ENCODE peak calls at places on chromosomes 6 and 20, in five cellular contexts. V is mucosa of descending colon, J is fibroblast of lung, R is prostate gland, A is fibroblast of mammary gland. P is an unnamed sample.

GRCh38 chr6:112680076-112680475 is 332.9 kb downstream of the RFPL4B start:
- DNase-seq in R (no peak), V (no peak), J (peak), A (no peak), P (no peak)

GRCh38 chr6:143999406-143999805 is 8.7 kb downstream of the PLAGL1 start:
- DNase-seq in V (no peak), J (peak), R (no peak), A (peak), P (no peak)

GRCh38 chr6:90362273-90362672 is 65.6 kb upstream of the BACH2 start:
- DNase-seq in A (peak), V (no peak), J (peak), R (no peak), P (no peak)

GRCh38 chr6:159797554-159797953 is 2.5 kb upstream of the PNLDC1 start:
- DNase-seq in J (no peak), A (no peak), V (no peak), R (no peak), P (no peak)

GRCh38 chr6:170096803-170097504 is 193.9 kb downstream of the DLL1 start:
- DNase-seq in A (no peak), J (no peak), R (no peak), V (no peak), P (no peak)

GRCh38 chr6:41470341-41471063 is 75.7 kb upstream of the FOXP4 start:
- DNase-seq in J (peak), R (no peak), A (peak), V (no peak), P (no peak)

GRCh38 chr20:63060057-63060991 is 53.6 kb upstream of the BHLHE23 start:
- DNase-seq in J (peak), A (peak), V (no peak), R (no peak), P (no peak)

GRCh38 chr6:83352413-83352812 is 78.4 kb downstream of the ME1 start:
- DNase-seq in V (no peak), R (no peak), J (peak), A (peak), P (no peak)

GRCh38 chr6:86916393-86916792 is 20.9 kb upstream of the HTR1E start:
- DNase-seq in A (no peak), V (no peak), R (no peak), J (no peak), P (no peak)

GRCh38 chr20:10505320-10506226 is 70.5 kb downstream of the SLX4IP start:
- DNase-seq in J (no peak), A (peak), V (no peak), R (peak), P (no peak)

GRCh38 chr6:129615496-129615895 is 94.5 kb downstream of the ARHGAP18 start:
- DNase-seq in J (no peak), A (no peak), V (no peak), R (no peak), P (no peak)

GRCh38 chr20:4445780-4446179 is 275.9 kb upstream of the PRND start:
- DNase-seq in J (peak), V (no peak), R (no peak), A (no peak), P (no peak)

GRCh38 chr20:53608071-53608455 is 14.4 kb upstream of the ZNF217 start:
- DNase-seq in A (no peak), J (no peak), V (no peak), R (no peak), P (no peak)

GRCh38 chr6:158408552-158409130 is 96.4 kb downstream of the TULP4 start:
- DNase-seq in V (no peak), A (peak), J (peak), R (no peak), P (no peak)

GRCh38 chr6:12504325-12504966 is 212.1 kb upstream of the PHACTR1 start:
- DNase-seq in J (no peak), V (peak), A (peak), R (no peak), P (no peak)

GRCh38 chr6:64439274-64439673 is 803.7 kb downstream of the PHF3 start:
- DNase-seq in J (no peak), V (no peak), A (peak), R (no peak), P (no peak)

GRCh38 chr6:89122625-89123024 is 4.8 kb upstream of the SRSF12 start:
- DNase-seq in A (peak), J (peak), R (no peak), V (peak), P (peak)

GRCh38 chr6:142297996-142298753 is 3.6 kb upstream of the ADGRG6 start:
- DNase-seq in J (peak), R (no peak), A (peak), V (no peak), P (no peak)

GRCh38 chr20:10761786-10762185 is 88.0 kb upstream of the JAG1 start:
- DNase-seq in V (no peak), R (no peak), J (peak), A (no peak), P (no peak)

GRCh38 chr6:1188199-1188598 is 123.7 kb upstream of the FOXQ1 start:
- DNase-seq in J (no peak), V (no peak), R (peak), A (no peak), P (no peak)

DNA sequence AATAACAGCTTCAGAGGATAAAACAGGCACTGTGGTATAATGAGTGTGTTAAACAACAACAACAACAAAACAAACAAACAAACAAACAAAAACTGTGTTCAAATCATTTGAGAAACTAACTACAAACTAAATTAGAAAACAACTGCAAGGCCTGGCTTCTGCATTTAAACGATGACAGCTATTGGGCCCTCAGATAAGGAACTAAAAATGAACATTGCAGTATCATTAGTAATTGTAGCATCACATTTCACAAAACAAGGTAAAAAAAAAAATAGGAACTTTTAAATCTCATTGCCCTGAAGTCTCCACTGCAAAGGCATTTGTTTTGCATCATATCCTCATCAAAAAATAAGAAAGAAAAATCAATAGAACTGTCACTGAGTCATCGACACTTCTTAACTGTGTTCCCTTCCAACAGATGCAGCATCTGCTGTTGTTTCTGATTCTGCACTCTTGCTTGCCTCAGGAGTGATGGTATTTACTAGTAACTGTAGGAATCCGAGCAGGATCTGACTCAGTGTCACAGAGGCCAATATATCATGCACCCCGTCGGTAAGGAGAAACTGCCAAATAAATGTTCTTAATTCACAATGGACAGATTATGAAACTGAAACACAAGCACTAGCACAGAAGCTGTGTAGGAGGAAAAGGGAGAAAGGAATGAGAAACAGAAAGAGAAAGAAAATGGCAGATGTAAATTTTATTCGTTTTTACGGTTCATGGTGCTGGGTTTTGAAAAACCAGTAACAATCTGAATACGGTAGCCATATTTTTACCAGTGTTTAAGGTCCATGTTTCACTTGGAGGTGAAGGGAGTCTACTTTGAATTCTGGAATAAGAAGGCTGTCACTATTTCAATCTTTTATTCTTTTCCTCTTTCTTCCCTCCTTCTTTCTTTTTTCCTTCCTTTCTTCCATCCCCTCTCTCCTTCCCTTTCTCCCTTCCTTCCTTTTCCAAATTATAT is 365.7 kb upstream of the EPHA7 start:
- DNase-seq in R (no peak), A (peak), V (no peak), J (peak), P (peak)
- H3K4me3 ChIP-seq in R (peak), A (peak), V (no peak), J (no peak), P (no peak)

DNA sequence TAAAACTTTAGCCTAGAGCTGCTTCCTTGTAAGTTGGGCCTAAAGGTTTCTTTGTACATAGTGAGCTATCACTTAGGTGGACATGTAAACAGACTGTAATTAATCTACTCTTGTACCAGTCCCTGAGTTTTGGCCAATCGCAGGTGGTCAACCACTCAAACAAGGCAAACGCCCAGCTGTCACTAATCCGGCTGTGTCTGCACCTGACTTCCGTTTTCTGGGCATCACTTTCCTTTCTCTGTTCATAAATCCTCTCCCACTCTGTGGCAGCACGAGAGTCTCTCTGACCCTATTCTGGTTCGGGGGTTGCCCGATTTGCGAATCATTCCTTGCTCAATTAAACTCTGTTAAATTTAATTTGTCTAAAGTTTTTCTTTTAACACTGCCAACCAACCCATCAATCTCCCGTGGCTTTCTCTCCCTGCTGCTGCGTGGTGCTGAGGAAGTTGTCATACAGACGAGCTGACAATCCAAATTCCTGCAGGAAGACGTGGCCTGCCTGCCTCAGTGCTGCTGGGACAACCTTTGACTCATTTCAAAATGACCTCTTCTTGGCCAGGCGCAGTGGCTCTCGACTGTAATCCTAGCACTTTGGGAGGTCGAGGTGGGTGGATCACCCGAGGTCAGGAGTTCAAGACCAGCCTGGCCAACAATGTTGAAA is 206.3 kb downstream of the QKI start:
- DNase-seq in R (no peak), A (no peak), V (no peak), J (peak), P (no peak)
- TF ChIP-seq CTCF in R (no peak), A (no peak), V (no peak), J (no peak), P (no peak)

GRCh38 chr6:91834813-91835212 is 1247.9 kb upstream of the MAP3K7 start:
- DNase-seq in R (no peak), V (no peak), A (no peak), J (no peak), P (no peak)
- H3K4me3 ChIP-seq in R (no peak), V (no peak), A (no peak), J (no peak), P (no peak)

GRCh38 chr20:47949230-47949629 is 163.9 kb upstream of the SULF2 start:
- DNase-seq in A (no peak), V (no peak), J (peak), R (no peak), P (no peak)

GRCh38 chr20:47950103-47950502 is 164.8 kb upstream of the SULF2 start:
- DNase-seq in J (peak), R (no peak), V (no peak), A (peak), P (no peak)

GRCh38 chr20:47952165-47952564 is 166.9 kb upstream of the SULF2 start:
- DNase-seq in J (no peak), V (no peak), R (no peak), A (no peak), P (no peak)

GRCh38 chr20:47951521-47951951 is 166.3 kb upstream of the SULF2 start:
- DNase-seq in R (no peak), A (peak), V (no peak), J (peak), P (no peak)

DNA sequence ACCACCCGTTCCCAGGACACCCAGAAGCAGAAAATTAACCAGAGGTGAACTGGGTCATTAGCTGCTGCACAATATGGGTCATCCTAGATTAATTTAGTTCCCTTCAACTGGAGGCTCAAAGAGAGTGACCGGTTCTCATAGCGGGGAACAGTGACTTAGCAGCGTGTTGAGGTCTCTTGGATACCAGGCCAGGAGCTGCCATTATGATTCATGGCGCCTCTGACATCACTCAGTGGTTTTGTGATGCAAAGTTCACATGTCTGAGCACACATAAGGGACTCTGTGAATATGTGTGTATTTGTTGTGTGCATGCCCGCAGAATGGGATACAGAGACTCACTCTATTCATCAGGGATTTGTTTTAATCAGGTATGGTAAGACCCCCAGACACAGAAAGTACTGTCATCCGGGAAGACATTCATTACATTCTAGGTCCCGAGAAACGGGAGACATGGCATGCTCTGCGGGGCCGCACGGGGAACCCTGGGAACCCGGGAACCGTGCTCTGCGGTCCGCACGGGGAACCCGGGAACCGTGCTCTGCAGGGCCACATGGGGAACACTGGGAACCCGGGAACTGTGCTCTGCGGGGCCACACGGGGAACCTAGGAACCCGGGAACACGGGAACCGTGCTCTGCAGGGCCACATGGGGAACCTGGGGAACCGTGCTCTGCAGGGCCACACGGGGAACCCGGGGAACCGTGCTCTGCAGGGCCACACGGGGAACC is 165.4 kb upstream of the SULF2 start:
- DNase-seq in J (peak), V (no peak), R (no peak), A (peak), P (no peak)
- TF ChIP-seq CTCF in J (no peak), V (no peak), R (no peak), A (no peak), P (no peak)

GRCh38 chr6:2900221-2900807 is 2.8 kb downstream of the SERPINB9 start:
- DNase-seq in V (no peak), A (no peak), J (no peak), R (no peak), P (no peak)
- H3K4me3 ChIP-seq in V (no peak), A (no peak), J (no peak), R (no peak), P (no peak)

GRCh38 chr6:33441457-33441856 is 12.9 kb upstream of the ZBTB9 start:
- DNase-seq in J (no peak), V (no peak), R (no peak), A (no peak), P (no peak)

GRCh38 chr6:33440649-33441309 is 13.6 kb upstream of the ZBTB9 start:
- DNase-seq in A (no peak), V (no peak), R (no peak), J (no peak), P (no peak)

GRCh38 chr6:33438978-33439594 is 15.3 kb upstream of the ZBTB9 start:
- DNase-seq in A (no peak), J (no peak), V (no peak), R (no peak), P (no peak)

GRCh38 chr6:33442283-33442682 is 12.1 kb upstream of the ZBTB9 start:
- DNase-seq in A (no peak), V (no peak), J (no peak), R (no peak), P (no peak)

DNA sequence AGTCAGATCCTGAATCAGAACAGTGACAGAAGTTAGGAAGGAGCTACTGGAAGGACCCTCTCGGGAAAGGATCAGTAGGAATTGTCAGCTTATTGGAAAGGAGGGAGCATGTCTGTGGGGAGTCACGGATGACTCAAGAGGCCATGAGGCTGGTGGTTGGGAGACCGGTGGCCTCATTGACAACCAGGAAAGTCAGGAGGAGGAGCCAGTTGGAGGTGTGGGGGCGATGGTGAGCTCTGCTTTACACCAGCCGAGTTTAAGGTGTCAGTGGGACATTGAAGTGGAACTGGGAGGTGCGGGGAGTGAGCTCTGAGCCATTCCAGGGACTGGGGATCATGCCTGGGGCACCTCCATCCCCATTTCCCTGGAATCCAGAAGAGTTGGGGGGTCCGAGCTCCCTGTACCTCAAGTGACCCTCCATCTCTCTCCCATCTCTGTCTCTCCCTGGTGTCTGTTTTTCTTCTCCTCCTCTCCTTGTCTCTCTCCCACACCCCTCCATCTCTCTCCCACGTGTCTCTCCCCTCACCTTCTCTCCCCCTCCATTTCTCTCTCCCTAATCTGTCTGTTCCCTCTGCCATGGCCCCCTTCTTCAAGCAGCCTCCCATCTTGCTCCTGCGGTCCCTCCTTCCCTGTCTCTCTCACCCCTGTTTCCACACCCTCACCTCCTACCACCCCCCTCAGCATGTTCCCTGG is 14.3 kb upstream of the ZBTB9 start:
- DNase-seq in A (no peak), J (no peak), V (no peak), R (no peak), P (no peak)
- TF ChIP-seq CTCF in A (no peak), J (no peak), V (no peak), R (no peak), P (no peak)

GRCh38 chr6:163827157-163827556 is 412.6 kb downstream of the QKI start:
- DNase-seq in V (no peak), J (no peak), A (no peak), R (no peak), P (no peak)
- H3K4me3 ChIP-seq in V (no peak), J (no peak), A (no peak), R (no peak), P (no peak)